ENCODE peak calls at places on chromosomes 1 and 21, in six cellular contexts. G is BJ, V is left ventricle myocardium inferior, U is gastrocnemius medialis, B is aorta, S is SK-N-SH. L is an unnamed sample. For H3K36me3, the result is how much of the 10 kb centered on the place peaks cover.

GRCh38 chr1:44406761-44407429 is 1.8 kb downstream of the RNF220 start:
- DNase-seq in G (no peak), V (no peak), U (no peak), B (peak), S (peak), L (no peak)

GRCh38 chr1:157241185-157241538 is 103.0 kb upstream of the ETV3 start:
- DNase-seq in G (no peak), V (no peak), U (no peak), B (no peak), S (no peak), L (no peak)

GRCh38 chr1:186494832-186495271 is 33.9 kb upstream of the PDC start:
- DNase-seq in G (no peak), V (no peak), U (no peak), B (no peak), S (no peak), L (no peak)

GRCh38 chr1:45796946-45797345 is 6.5 kb upstream of the MAST2 start:
- DNase-seq in G (no peak), V (no peak), U (no peak), B (no peak), S (no peak), L (no peak)

GRCh38 chr1:165773324-165773965 is 4.8 kb upstream of the TMCO1 start:
- DNase-seq in G (peak), V (no peak), U (no peak), B (no peak), S (no peak), L (no peak)

GRCh38 chr1:7541629-7542028 is 229.5 kb upstream of the VAMP3 start:
- DNase-seq in G (no peak), V (no peak), U (no peak), B (peak), S (no peak), L (no peak)

GRCh38 chr1:223338811-223339746 is 24.9 kb downstream of the SUSD4 start:
- DNase-seq in G (no peak), V (no peak), U (no peak), B (no peak), S (no peak), L (no peak)

GRCh38 chr1:171922999-171923398 is 81.7 kb downstream of the DNM3 start:
- DNase-seq in G (no peak), V (no peak), U (no peak), B (no peak), S (no peak), L (no peak)

GRCh38 chr1:64121766-64122385 is 81.5 kb upstream of the UBE2U start:
- DNase-seq in G (no peak), V (no peak), U (no peak), B (no peak), S (no peak), L (no peak)

GRCh38 chr1:54619749-54620148 is 3.6 kb downstream of the FAM151A start:
- DNase-seq in G (no peak), V (no peak), U (no peak), B (peak), S (no peak), L (no peak)

GRCh38 chr1:234998174-234998741 is 130.4 kb downstream of the TOMM20 start:
- DNase-seq in G (no peak), V (peak), U (peak), B (peak), S (no peak), L (peak)

GRCh38 chr1:235631816-235632215 is 17.8 kb downstream of the GNG4 start:
- DNase-seq in G (no peak), V (no peak), U (no peak), B (peak), S (no peak), L (no peak)

GRCh38 chr1:2330511-2331199 is 60.7 kb downstream of the MORN1 start:
- DNase-seq in G (peak), V (no peak), U (no peak), B (peak), S (no peak), L (peak)

GRCh38 chr1:39425151-39425550 is 66.3 kb upstream of the BMP8A start:
- DNase-seq in G (no peak), V (no peak), U (no peak), B (no peak), S (no peak), L (no peak)

GRCh38 chr1:81437649-81438048 is 363.1 kb upstream of the ADGRL2 start:
- DNase-seq in G (no peak), V (no peak), U (no peak), B (no peak), S (no peak), L (no peak)

GRCh38 chr1:115067460-115067859 is 21.8 kb downstream of the TSPAN2 start:
- DNase-seq in G (no peak), V (no peak), U (no peak), B (no peak), S (no peak), L (no peak)

GRCh38 chr1:21126324-21126723 is 50.4 kb downstream of the EIF4G3 start:
- DNase-seq in G (no peak), V (no peak), U (no peak), B (no peak), S (no peak), L (no peak)

GRCh38 chr1:201602413-201603265 is 63.7 kb downstream of the NAV1 start:
- DNase-seq in G (peak), V (no peak), U (no peak), B (no peak), S (no peak), L (peak)

GRCh38 chr1:187744665-187745064 is 915.9 kb downstream of the PLA2G4A start:
- DNase-seq in G (no peak), V (no peak), U (no peak), B (no peak), S (no peak), L (no peak)

GRCh38 chr1:54153548-54154439 is 994 bp upstream of the CDCP2 start:
- DNase-seq in G (no peak), V (peak), U (peak), B (peak), S (no peak), L (peak)

GRCh38 chr1:160365325-160365724 is 1.5 kb upstream of the NHLH1 start:
- DNase-seq in G (no peak), V (no peak), U (no peak), B (no peak), S (no peak), L (peak)

GRCh38 chr1:35390600-35391494 is 122.3 kb downstream of the ZMYM4 start:
- DNase-seq in G (no peak), V (no peak), U (no peak), B (peak), S (no peak), L (no peak)
- H3K36me3 ChIP-seq in G (under half), V (half or more), U (under half), B (under half), S (half or more), L (half or more)

DNA sequence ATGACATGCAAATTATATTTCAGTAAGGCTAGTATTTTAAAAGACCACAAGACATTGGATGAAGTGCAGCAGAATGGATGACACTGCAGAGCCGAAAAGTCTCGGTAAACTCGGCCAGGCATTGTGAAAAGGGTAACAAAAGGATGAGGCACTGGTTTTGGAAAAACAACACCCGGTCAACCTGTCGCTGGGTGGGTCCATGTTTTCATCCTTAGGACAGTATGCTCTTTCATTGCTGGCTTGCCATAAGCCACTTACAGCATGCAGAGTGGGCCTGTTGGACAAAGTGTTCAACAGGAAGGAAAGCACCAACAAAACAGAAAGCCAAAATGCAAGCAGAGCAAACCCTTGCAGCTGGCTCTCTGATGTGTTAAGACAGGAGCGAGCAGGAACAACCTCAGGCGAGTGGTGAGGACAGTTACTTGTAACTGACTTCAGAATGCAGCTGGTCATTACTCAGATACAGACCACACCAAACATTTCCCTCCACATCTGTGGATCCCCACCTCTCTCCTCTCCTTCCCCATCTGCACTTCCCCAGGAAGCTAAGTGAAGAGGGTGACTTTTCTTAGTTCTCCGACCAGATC is 2.9 kb upstream of the RCAN1 start:
- DNase-seq in G (no peak), V (no peak), U (no peak), B (no peak), S (no peak), L (no peak)
- H3K4me3 ChIP-seq in G (no peak), V (no peak), U (no peak), B (no peak), S (no peak), L (no peak)

GRCh38 chr1:16447641-16448040 is 7.1 kb downstream of the NECAP2 start:
- DNase-seq in G (no peak), V (no peak), U (no peak), B (peak), S (no peak), L (no peak)

GRCh38 chr1:16450863-16451481 is 10.4 kb downstream of the NECAP2 start:
- DNase-seq in G (no peak), V (no peak), U (no peak), B (no peak), S (no peak), L (no peak)

GRCh38 chr1:16449065-16449464 is 8.5 kb downstream of the NECAP2 start:
- DNase-seq in G (no peak), V (no peak), U (no peak), B (no peak), S (no peak), L (no peak)

GRCh38 chr1:16449666-16450065 is 9.1 kb downstream of the NECAP2 start:
- DNase-seq in G (no peak), V (no peak), U (no peak), B (peak), S (no peak), L (no peak)

DNA sequence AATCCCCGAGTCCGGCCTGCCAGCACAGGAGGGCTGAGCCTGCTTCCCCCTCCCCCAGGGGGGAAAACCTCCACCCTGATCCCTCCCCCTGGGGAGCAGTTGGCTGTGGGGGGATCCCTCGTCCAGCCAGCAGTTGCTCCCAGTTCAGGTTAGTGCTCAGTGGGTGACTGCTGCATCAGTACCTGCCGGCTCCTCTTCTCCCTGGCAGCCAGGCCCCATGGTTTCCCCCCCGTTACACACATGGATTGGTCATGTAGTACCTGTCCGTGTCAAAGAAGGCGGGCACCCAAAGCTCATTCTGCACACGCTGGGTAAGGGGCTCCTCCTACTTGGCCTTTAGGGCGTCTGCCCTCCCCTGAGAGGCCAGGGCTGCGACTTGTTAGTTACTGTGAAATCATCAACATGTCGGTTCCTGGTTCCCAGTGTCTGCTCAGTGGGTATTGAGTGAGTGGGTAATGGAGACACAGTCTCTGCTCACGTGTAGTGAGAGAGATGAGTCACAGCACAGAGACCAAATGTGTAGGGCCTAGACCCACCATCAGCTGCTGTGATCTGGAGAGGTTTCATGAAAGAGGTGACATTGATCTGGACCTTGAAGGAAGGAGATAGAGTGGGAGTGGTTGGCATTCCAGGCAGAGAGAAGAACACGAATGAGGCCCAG is 11.5 kb downstream of the NECAP2 start:
- DNase-seq in G (no peak), V (no peak), U (no peak), B (peak), S (no peak), L (no peak)
- H3K36me3 ChIP-seq in G (under half), V (half or more), U (under half), B (under half), S (half or more), L (half or more)

DNA sequence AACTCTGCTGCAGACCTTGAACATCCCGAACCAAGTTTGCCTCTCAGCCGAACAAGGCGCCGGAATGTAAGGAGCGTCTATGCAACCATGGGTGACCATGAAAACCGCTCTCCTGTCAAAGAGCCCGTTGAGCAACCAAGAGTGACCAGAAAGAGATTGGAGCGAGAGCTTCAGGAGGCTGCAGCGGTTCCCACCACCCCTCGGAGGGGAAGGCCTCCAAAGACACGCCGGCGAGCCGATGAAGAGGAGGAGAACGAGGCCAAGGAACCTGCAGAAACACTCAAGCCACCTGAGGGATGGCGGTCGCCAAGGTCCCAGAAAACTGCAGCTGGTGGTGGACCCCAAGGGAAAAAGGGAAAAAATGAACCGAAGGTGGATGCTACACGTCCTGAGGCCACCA is 44.0 kb downstream of the ZBTB17 start:
- DNase-seq in G (no peak), V (no peak), U (no peak), B (no peak), S (no peak), L (no peak)
- H3K4me3 ChIP-seq in G (no peak), V (no peak), U (no peak), B (no peak), S (no peak), L (no peak)

L was measured in right atrium auricular region.